ENCODE peak calls at places on chromosomes 5 and 9, in five cellular contexts. I is tibial artery, A is gastrocnemius medialis, J is ascending aorta, X is endothelial cell of umbilical vein. L is an unnamed sample.
A peak's percentile ranks its signal among the peaks of the same experiment; 100 is the strongest.

GRCh38 chr9:78133751-78134150 is 102.1 kb upstream of the CEP78 start:
- DNase-seq in I (no peak), X (no peak), A (no peak), J (no peak), L (no peak)

GRCh38 chr5:75656311-75657003 is 45.2 kb downstream of the ANKDD1B start:
- DNase-seq in A (no peak), J (no peak), I (no peak), X (peak; percentile 42), L (no peak)

GRCh38 chr9:297104-297794 is 82.6 kb downstream of the DOCK8 start:
- DNase-seq in A (peak; percentile 20), J (peak; percentile 16), I (peak; percentile 65), X (no peak), L (peak; percentile 7)

GRCh38 chr5:106634375-106634774 is 1036.4 kb downstream of the EFNA5 start:
- DNase-seq in I (no peak), J (no peak), A (no peak), X (peak; percentile 30), L (no peak)

GRCh38 chr5:119453045-119453383 is 717 bp downstream of the HSD17B4 start:
- DNase-seq in A (peak; percentile 19), J (no peak), X (no peak), I (peak; percentile 73), L (no peak)

GRCh38 chr5:59422026-59422941 is 471.2 kb downstream of the PDE4D start:
- DNase-seq in I (no peak), J (no peak), A (no peak), X (no peak), L (no peak)

GRCh38 chr5:147485046-147485445 is 24.8 kb downstream of the DPYSL3 start:
- DNase-seq in X (no peak), J (no peak), I (no peak), A (no peak), L (no peak)

GRCh38 chr5:73948720-73949119 is 322.7 kb downstream of the ARHGEF28 start:
- DNase-seq in X (no peak), J (no peak), I (no peak), A (no peak), L (no peak)

GRCh38 chr5:127398508-127398907 is 107.9 kb downstream of the MEGF10 start:
- DNase-seq in X (no peak), J (no peak), A (no peak), I (no peak), L (no peak)

GRCh38 chr5:145484195-145484594 is 350.9 kb downstream of the PRELID2 start:
- DNase-seq in J (no peak), I (no peak), A (no peak), X (peak; percentile 42), L (no peak)

GRCh38 chr9:91824591-91825339 is 125.3 kb downstream of the ROR2 start:
- DNase-seq in A (peak; percentile 40), I (peak; percentile 40), X (no peak), J (no peak), L (no peak)

GRCh38 chr5:113240951-113241726 is 193.7 kb downstream of the TSSK1B start:
- DNase-seq in J (no peak), I (no peak), X (no peak), A (no peak), L (no peak)

GRCh38 chr9:130043654-130044623 is 950 bp upstream of the FNBP1 start:
- DNase-seq in J (no peak), X (peak; percentile 74), I (peak; percentile 86), A (peak; percentile 64), L (peak; percentile 42)

GRCh38 chr9:134318941-134319305 is 7.3 kb upstream of the RXRA start:
- DNase-seq in A (no peak), J (no peak), X (no peak), I (peak; percentile 54), L (no peak)

GRCh38 chr5:150778103-150778516 is 447 bp upstream of the SMIM3 start:
- DNase-seq in J (no peak), X (peak; percentile 65), A (no peak), I (no peak), L (no peak)

GRCh38 chr9:16728128-16728505 is 142.4 kb downstream of the BNC2 start:
- DNase-seq in X (no peak), I (no peak), J (no peak), A (no peak), L (no peak)

GRCh38 chr5:119330367-119331183 is 25.2 kb upstream of the TNFAIP8 start:
- DNase-seq in A (no peak), X (peak; percentile 37), I (no peak), J (no peak), L (no peak)

GRCh38 chr5:14419686-14420085 is 161.9 kb upstream of the OTULINL start:
- DNase-seq in J (no peak), A (no peak), X (no peak), I (no peak), L (no peak)

GRCh38 chr9:125608488-125609224 is 98.4 kb downstream of the MAPKAP1 start:
- DNase-seq in A (no peak), J (no peak), I (no peak), X (peak; percentile 43), L (no peak)

GRCh38 chr9:114898741-114899140 is 31.6 kb downstream of the TNFSF8 start:
- DNase-seq in A (peak; percentile 42), J (no peak), I (no peak), X (peak; percentile 81), L (peak; percentile 31)

GRCh38 chr9:85716031-85716877 is 25.5 kb downstream of the AGTPBP1 start:
- DNase-seq in A (no peak), I (no peak), J (no peak), X (no peak), L (no peak)

GRCh38 chr5:64766105-64766504 is 2.4 kb downstream of the SREK1IP1 start:
- DNase-seq in X (no peak), I (no peak), J (no peak), A (no peak), L (no peak)

GRCh38 chr5:21236896-21237830 is 1249.2 kb upstream of the CDH18 start:
- DNase-seq in I (no peak), X (peak; percentile 62), A (no peak), J (no peak), L (no peak)

GRCh38 chr5:154479160-154479943 is 1.3 kb upstream of the HAND1 start:
- DNase-seq in I (no peak), A (no peak), J (no peak), X (no peak), L (no peak)

GRCh38 chr5:41112486-41113455 is 41.6 kb upstream of the MROH2B start:
- DNase-seq in I (no peak), A (no peak), X (no peak), J (no peak), L (no peak)

GRCh38 chr5:112694853-112695709 is 42.6 kb upstream of the APC start:
- DNase-seq in A (no peak), I (no peak), X (no peak), J (no peak), L (no peak)

GRCh38 chr9:137412431-137412830 is 10.5 kb downstream of the EXD3 start:
- DNase-seq in A (no peak), I (no peak), X (no peak), J (no peak), L (no peak)

GRCh38 chr5:15620501-15620900 is 120.5 kb downstream of the FBXL7 start:
- DNase-seq in I (peak; percentile 88), A (no peak), X (peak; percentile 75), J (no peak), L (no peak)

GRCh38 chr9:128304971-128305288 is 17.3 kb downstream of the TRUB2 start:
- DNase-seq in I (no peak), A (no peak), J (no peak), X (no peak), L (no peak)

GRCh38 chr9:94082553-94082952 is 1.7 kb upstream of the PTPDC1 start:
- DNase-seq in A (no peak), X (no peak), J (no peak), I (no peak), L (no peak)

GRCh38 chr9:27870404-27870803 is 297.1 kb upstream of the C9orf72 start:
- DNase-seq in A (no peak), X (no peak), I (no peak), J (no peak), L (no peak)

GRCh38 chr9:76866689-76867088 is 39.2 kb downstream of the PRUNE2 start:
- DNase-seq in A (no peak), I (no peak), J (no peak), X (no peak), L (no peak)

GRCh38 chr9:107332883-107333282 is 49.8 kb downstream of the RAD23B start:
- DNase-seq in I (no peak), A (no peak), J (no peak), X (no peak), L (no peak)

GRCh38 chr9:106616026-106616425 is 246.9 kb upstream of the ZNF462 start:
- DNase-seq in A (no peak), J (no peak), X (no peak), I (no peak), L (no peak)

GRCh38 chr9:133788045-133788818 is 50.1 kb upstream of the SARDH start:
- DNase-seq in I (no peak), A (no peak), X (no peak), J (no peak), L (no peak)

GRCh38 chr9:6216951-6217350 is 1.3 kb downstream of the IL33 start:
- DNase-seq in I (no peak), J (no peak), X (peak; percentile 32), A (no peak), L (no peak)

GRCh38 chr5:142390303-142390840 is 65.6 kb upstream of the SPRY4 start:
- DNase-seq in A (no peak), J (no peak), X (no peak), I (no peak), L (no peak)

GRCh38 chr9:7316458-7316795 is 483.2 kb downstream of the DMAC1 start:
- DNase-seq in A (no peak), X (no peak), J (no peak), I (no peak), L (no peak)
- H3K36me3 ChIP-seq in A (no peaks in the 10 kb centered on the region), X (no peaks in the 10 kb centered on the region), J (no peaks in the 10 kb centered on the region), I (no peaks in the 10 kb centered on the region), L (no peaks in the 10 kb centered on the region)

DNA sequence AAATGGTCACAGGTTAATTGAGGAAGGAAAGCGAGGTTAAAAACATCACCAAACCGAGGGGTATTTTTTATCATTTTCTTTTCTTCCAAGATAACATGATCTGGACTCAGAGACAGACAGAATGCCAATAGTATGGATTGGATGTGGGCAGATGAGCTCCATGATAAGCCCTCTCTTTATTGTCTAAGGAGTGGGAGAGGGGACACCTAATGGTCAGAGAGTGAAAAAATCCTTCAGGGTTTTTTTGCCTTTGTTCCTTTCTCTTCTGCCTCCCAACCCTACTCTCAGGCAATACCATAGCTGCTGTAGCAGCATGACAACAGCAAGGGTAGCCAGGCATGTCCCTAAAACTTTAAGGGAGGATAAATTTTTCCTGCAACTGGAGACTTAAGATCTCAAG is 94.7 kb downstream of the DIRAS2 start:
- DNase-seq in X (no peak), A (no peak), I (no peak), J (no peak), L (no peak)
- TF ChIP-seq CTCF in X (no peak), A (no peak), I (no peak), J (no peak), L (no peak)

DNA sequence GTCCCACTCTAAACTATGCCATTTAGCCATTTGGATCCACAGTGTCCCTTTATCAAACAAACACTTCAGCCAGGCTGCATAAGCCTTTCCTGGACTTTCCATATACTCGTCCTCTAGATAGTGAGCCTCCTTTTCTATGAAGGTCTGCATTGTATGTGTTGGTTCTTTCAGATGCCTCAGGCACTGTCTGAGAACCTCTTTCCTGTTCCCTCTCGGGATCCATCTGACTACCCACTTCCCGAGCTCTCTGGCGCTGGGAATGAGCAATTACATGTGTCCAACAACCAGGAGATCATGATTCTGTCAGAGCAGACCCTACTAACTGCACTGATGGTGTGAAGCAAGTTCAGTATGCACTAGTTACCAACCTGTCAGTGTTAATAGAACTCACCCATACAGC is 14.2 kb downstream of the SMC2 start:
- DNase-seq in J (no peak), A (no peak), X (no peak), I (no peak), L (no peak)
- H3K36me3 ChIP-seq in J (peaks cover 14% of the 10 kb centered on the region), A (no peaks in the 10 kb centered on the region), X (peaks cover 10% of the 10 kb centered on the region), I (peaks cover 15% of the 10 kb centered on the region), L (peaks cover 94% of the 10 kb centered on the region)

GRCh38 chr5:8923516-8923915 is 622.4 kb downstream of the SEMA5A start:
- DNase-seq in A (no peak), J (no peak), X (no peak), I (no peak), L (no peak)
- TF ChIP-seq CTCF in A (no peak), J (no peak), X (no peak), I (no peak), L (no peak)

L was measured in heart right ventricle.